ENCODE peak calls at places on chromosome 10, in nine cellular contexts. G, C, X, J, V, Z, K, M and H are unnamed samples.

GRCh38 chr10:23186697-23187096 is 5.4 kb upstream of the PTF1A start:
- DNase-seq in K (no peak), Z (no peak), C (no peak), J (no peak), X (no peak), M (no peak), V (no peak), G (no peak), H (no peak)

GRCh38 chr10:16803464-16803863 is 13.8 kb downstream of the RSU1 start:
- DNase-seq in V (no peak), J (no peak), C (no peak), K (no peak), G (no peak), M (no peak), X (no peak), Z (no peak), H (no peak)

GRCh38 chr10:111837985-111838384 is 345.6 kb downstream of the GPAM start:
- DNase-seq in J (no peak), K (no peak), V (no peak), M (no peak), Z (no peak), X (no peak), G (no peak), C (no peak), H (no peak)

GRCh38 chr10:80700760-80701444 is 163.2 kb downstream of the SH2D4B start:
- DNase-seq in Z (no peak), K (no peak), G (no peak), V (no peak), C (no peak), X (no peak), M (no peak), J (no peak), H (no peak)

GRCh38 chr10:20971901-20972300 is 74.8 kb upstream of the NEBL start:
- DNase-seq in G (no peak), X (no peak), C (no peak), M (no peak), K (no peak), Z (no peak), J (no peak), V (no peak), H (no peak)

GRCh38 chr10:114513397-114513796 is 109.1 kb upstream of the AFAP1L2 start:
- DNase-seq in X (no peak), J (no peak), C (no peak), G (no peak), M (no peak), V (no peak), K (no peak), Z (no peak), H (no peak)

GRCh38 chr10:116768786-116769185 is 26.4 kb upstream of the HSPA12A start:
- DNase-seq in C (no peak), K (no peak), V (no peak), Z (no peak), J (no peak), X (no peak), M (no peak), G (no peak), H (no peak)

GRCh38 chr10:34732926-34733325 is 82.2 kb downstream of the PARD3 start:
- DNase-seq in G (no peak), C (no peak), X (no peak), M (no peak), J (peak), Z (no peak), V (no peak), K (no peak), H (no peak)

GRCh38 chr10:78931333-78932083 is 137.3 kb upstream of the ZMIZ1 start:
- DNase-seq in G (no peak), J (no peak), M (no peak), K (no peak), C (peak), V (no peak), Z (peak), X (peak), H (peak)

GRCh38 chr10:11331706-11332105 is 279.7 kb downstream of the USP6NL start:
- DNase-seq in G (no peak), Z (no peak), X (no peak), V (no peak), J (no peak), C (no peak), M (no peak), K (no peak), H (no peak)

GRCh38 chr10:119620771-119621384 is 24.1 kb upstream of the TIAL1 start:
- DNase-seq in V (no peak), C (no peak), J (no peak), X (no peak), Z (no peak), G (no peak), K (no peak), M (no peak), H (no peak)

GRCh38 chr10:3095373-3096139 is 28.2 kb downstream of the PFKP start:
- DNase-seq in Z (peak), J (peak), K (no peak), G (no peak), C (peak), V (no peak), X (no peak), M (peak), H (peak)

GRCh38 chr10:18610517-18610916 is 40.9 kb downstream of the NSUN6 start:
- DNase-seq in J (peak), Z (no peak), V (no peak), X (no peak), K (no peak), M (no peak), C (no peak), G (no peak), H (peak)

GRCh38 chr10:22105270-22105669 is 101.7 kb upstream of the DNAJC1 start:
- DNase-seq in J (no peak), C (no peak), M (no peak), G (no peak), V (no peak), K (no peak), Z (no peak), X (no peak), H (no peak)

GRCh38 chr10:71531485-71532446 is 135.0 kb downstream of the CDH23 start:
- DNase-seq in X (no peak), G (peak), Z (no peak), J (no peak), C (no peak), V (no peak), M (no peak), K (no peak), H (no peak)

GRCh38 chr10:80500572-80501380 is 36.9 kb upstream of the SH2D4B start:
- DNase-seq in V (no peak), X (no peak), Z (no peak), M (no peak), G (peak), K (no peak), J (no peak), C (peak), H (no peak)

GRCh38 chr10:70302292-70302691 is 18.5 kb upstream of the NPFFR1 start:
- DNase-seq in J (no peak), Z (no peak), K (no peak), X (no peak), M (no peak), V (no peak), G (no peak), C (peak), H (no peak)

GRCh38 chr10:92880233-92880861 is 32.0 kb downstream of the EXOC6 start:
- DNase-seq in G (no peak), C (no peak), V (no peak), J (peak), M (no peak), X (no peak), Z (no peak), K (peak), H (no peak)

GRCh38 chr10:34955391-34955790 is 134.8 kb downstream of the CUL2 start:
- DNase-seq in J (no peak), V (no peak), Z (no peak), M (peak), X (no peak), K (no peak), G (no peak), C (no peak), H (no peak)

DNA sequence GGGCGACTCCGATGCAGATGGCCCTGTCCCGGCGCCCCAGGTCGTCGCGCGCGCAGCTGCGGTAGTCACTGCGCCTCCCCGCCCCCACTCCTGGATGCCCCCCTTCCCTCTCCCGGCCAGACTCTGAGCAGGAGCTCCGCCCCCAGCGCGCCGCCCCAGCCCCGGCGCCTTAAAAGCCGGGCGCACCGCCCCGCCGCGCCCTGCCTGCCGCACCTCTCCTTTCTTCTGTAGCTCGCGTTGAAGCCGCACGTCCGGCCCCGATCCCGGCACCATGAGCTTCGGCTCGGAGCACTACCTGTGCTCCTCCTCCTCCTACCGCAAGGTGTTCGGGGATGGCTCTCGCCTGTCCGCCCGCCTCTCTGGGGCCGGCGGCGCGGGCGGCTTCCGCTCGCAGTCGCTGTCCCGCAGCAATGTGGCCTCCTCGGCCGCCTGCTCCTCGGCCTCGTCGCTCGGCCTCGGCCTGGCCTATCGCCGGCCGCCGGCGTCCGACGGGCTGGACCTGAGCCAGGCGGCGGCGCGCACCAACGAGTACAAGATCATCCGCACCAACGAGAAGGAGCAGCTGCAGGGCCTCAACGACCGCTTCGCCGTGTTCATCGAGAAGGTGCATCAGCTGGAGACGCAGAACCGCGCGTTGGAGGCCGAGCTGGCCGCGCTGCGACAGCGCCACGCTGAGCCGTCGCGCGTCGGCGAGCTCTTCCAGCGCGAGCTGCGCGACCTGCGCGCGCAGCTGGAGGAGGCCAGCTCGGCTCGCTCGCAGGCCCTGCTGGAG is at the start of gene INA:
- DNase-seq in K (peak), G (peak), V (peak), J (peak), C (no peak), Z (no peak), M (no peak), X (no peak), H (no peak)
- TF ChIP-seq CTCF in K (no peak), G (peak), V (no peak), J (peak), C (no peak), Z (no peak), M (no peak), X (no peak), H (no peak)

GRCh38 chr10:102384606-102385429 is 10.7 kb upstream of the NFKB2 start:
- DNase-seq in X (no peak), Z (no peak), K (peak), V (no peak), G (no peak), J (no peak), C (peak), M (peak), H (no peak)

GRCh38 chr10:102379383-102379782 is 16.1 kb upstream of the NFKB2 start:
- DNase-seq in C (no peak), X (no peak), M (no peak), V (no peak), Z (no peak), J (no peak), G (no peak), K (no peak), H (no peak)

GRCh38 chr10:102381983-102382382 is 13.5 kb upstream of the NFKB2 start:
- DNase-seq in C (no peak), V (no peak), Z (no peak), X (no peak), K (no peak), J (no peak), M (no peak), G (no peak), H (no peak)

GRCh38 chr10:102382871-102383270 is 12.6 kb upstream of the NFKB2 start:
- DNase-seq in X (no peak), M (no peak), J (no peak), V (no peak), G (no peak), Z (no peak), C (no peak), K (no peak), H (no peak)

DNA sequence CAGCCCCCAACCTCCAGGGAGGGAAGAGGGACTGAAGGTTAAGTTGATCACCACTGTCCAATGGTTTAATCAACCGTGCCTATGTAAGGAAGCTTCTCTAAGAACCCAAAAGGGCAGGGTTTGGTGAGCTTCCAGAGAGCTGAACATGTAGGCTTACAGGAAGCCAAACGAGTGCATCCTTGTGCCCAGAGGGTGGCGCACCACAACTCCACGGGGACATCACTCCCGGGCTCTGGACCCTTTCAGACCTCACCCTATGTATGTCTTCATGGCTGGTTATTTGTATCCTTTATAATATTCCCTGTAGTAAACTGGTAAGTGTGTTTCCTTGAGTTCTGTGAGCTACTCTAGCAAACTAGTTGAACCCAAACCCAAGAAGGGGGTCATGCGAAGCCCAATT is 11.5 kb upstream of the NFKB2 start:
- DNase-seq in X (no peak), V (no peak), K (peak), Z (no peak), G (no peak), M (no peak), C (no peak), J (no peak), H (no peak)
- TF ChIP-seq CTCF in X (no peak), V (no peak), K (peak), Z (no peak), G (no peak), M (no peak), C (no peak), J (no peak), H (no peak)

GRCh38 chr10:43407148-43407575 is 1.8 kb downstream of the HNRNPF start:
- DNase-seq in V (peak), J (no peak), M (peak), G (peak), K (peak), Z (peak), X (peak), C (peak), H (peak)
- TF ChIP-seq CTCF in V (no peak), J (no peak), M (no peak), G (no peak), K (no peak), Z (no peak), X (no peak), C (no peak), H (no peak)

GRCh38 chr10:96491303-96491702 is 22.4 kb downstream of the TLL2 start:
- DNase-seq in K (no peak), V (no peak), C (no peak), J (peak), X (no peak), Z (no peak), M (no peak), G (no peak), H (no peak)
- TF ChIP-seq CTCF in K (no peak), V (no peak), C (no peak), J (peak), X (no peak), Z (peak), M (no peak), G (no peak), H (no peak)

GRCh38 chr10:98795467-98795866 is 348.7 kb upstream of the HPS1 start:
- DNase-seq in J (no peak), V (peak), G (no peak), M (no peak), Z (no peak), C (no peak), X (no peak), K (no peak), H (no peak)

GRCh38 chr10:98790817-98791216 is 344.1 kb upstream of the HPS1 start:
- DNase-seq in C (no peak), K (peak), Z (no peak), M (no peak), X (no peak), J (peak), V (no peak), G (no peak), H (no peak)
- TF ChIP-seq CTCF in C (peak), K (peak), Z (no peak), M (no peak), X (no peak), J (peak), V (no peak), G (no peak), H (peak)

GRCh38 chr10:109647627-109648026 is 275.7 kb downstream of the XPNPEP1 start:
- DNase-seq in V (no peak), X (no peak), M (no peak), J (no peak), C (no peak), Z (no peak), K (no peak), G (no peak), H (peak)
- TF ChIP-seq CTCF in V (no peak), X (no peak), M (no peak), J (no peak), C (no peak), Z (no peak), K (no peak), G (no peak), H (no peak)

GRCh38 chr10:131998845-131999681 is 17.3 kb upstream of the BNIP3 start:
- DNase-seq in G (no peak), C (no peak), Z (no peak), X (no peak), K (no peak), J (no peak), M (no peak), V (no peak), H (no peak)

GRCh38 chr10:132002004-132002403 is 20.3 kb upstream of the BNIP3 start:
- DNase-seq in M (no peak), J (no peak), K (no peak), X (no peak), C (no peak), Z (no peak), V (no peak), G (no peak), H (no peak)

GRCh38 chr10:132003286-132003924 is 21.7 kb upstream of the BNIP3 start:
- DNase-seq in J (no peak), M (no peak), C (no peak), V (no peak), K (no peak), Z (no peak), X (no peak), G (no peak), H (no peak)

GRCh38 chr10:132004052-132004451 is 22.3 kb upstream of the BNIP3 start:
- DNase-seq in G (no peak), X (no peak), J (no peak), K (no peak), Z (no peak), M (no peak), V (no peak), C (no peak), H (no peak)

DNA sequence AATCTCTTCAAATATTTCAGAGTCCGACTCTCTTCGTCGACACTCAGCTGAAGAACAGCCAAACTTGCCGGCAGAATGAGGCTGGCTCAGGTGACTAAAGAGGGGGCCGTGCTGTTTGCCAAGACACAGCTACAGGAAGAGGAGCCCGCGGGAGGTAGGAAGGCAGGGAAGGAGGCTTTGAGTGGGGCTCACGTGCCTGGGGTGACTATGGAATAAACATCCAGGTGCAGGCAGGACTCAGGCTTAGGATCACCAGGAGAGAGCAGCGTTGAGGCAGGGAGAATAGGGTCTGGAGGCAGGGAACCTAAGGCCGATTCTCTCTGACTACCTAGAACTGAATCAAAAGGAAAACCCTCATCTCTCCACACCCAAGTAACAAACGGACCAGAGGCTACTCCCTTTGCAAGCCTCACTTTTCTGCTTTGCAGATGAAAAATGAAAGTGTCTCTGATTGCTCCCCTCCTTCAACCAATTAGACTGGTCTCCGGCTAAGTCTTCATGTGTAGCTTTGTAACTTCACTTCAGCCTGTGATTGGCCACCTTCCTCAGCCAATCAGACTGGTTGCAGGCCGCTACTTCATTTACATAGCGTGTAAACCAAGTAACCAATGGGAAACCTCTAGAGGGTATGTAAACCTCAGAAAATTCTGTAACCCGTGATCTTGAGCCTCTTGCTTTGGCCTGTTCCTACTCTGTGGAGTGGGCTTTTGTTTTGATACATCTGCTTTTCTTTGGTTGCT is 19.7 kb upstream of the BNIP3 start:
- DNase-seq in X (no peak), M (peak), G (no peak), J (no peak), Z (no peak), V (no peak), C (no peak), K (no peak), H (no peak)
- TF ChIP-seq CTCF in X (no peak), M (no peak), G (no peak), J (no peak), Z (no peak), V (no peak), C (no peak), K (peak), H (no peak)

GRCh38 chr10:51760864-51761263 is 61.5 kb upstream of the CSTF2T start:
- DNase-seq in J (no peak), C (no peak), V (no peak), Z (no peak), M (no peak), G (no peak), X (no peak), K (no peak), H (no peak)

GRCh38 chr10:51759896-51760534 is 60.6 kb upstream of the CSTF2T start:
- DNase-seq in Z (no peak), J (no peak), V (no peak), M (no peak), G (no peak), X (no peak), C (no peak), K (no peak), H (no peak)

GRCh38 chr10:51766423-51767145 is 67.2 kb upstream of the CSTF2T start:
- DNase-seq in V (no peak), X (no peak), G (no peak), Z (no peak), K (no peak), M (no peak), C (no peak), J (no peak), H (no peak)

GRCh38 chr10:51765284-51765971 is 66.0 kb upstream of the CSTF2T start:
- DNase-seq in G (no peak), M (no peak), X (no peak), Z (no peak), J (no peak), K (no peak), C (no peak), V (no peak), H (no peak)

GRCh38 chr10:51763746-51764145 is 64.4 kb upstream of the CSTF2T start:
- DNase-seq in G (no peak), X (no peak), C (no peak), K (no peak), M (no peak), V (no peak), J (no peak), Z (no peak), H (no peak)
- TF ChIP-seq CTCF in G (no peak), X (no peak), C (no peak), K (no peak), M (no peak), V (no peak), J (no peak), Z (no peak), H (no peak)